ENCODE peak calls at places on chromosomes 5 and 9, in eight cellular contexts. W is lower lobe of right lung; K is RWPE1; S is right cardiac atrium; N is CD4-positive, CD25-positive, alpha-beta regulatory T cell; O is suprapubic skin; M is HL-60; B is neural progenitor cell. F is an unnamed sample.

GRCh38 chr9:32340401-32340800 is 44.0 kb upstream of the ACO1 start:
- DNase-seq in W (no peak), K (no peak), S (no peak), N (no peak), O (no peak), M (no peak), B (peak), F (no peak)

GRCh38 chr5:143170104-143170503 is 233.4 kb downstream of the NR3C1 start:
- DNase-seq in W (no peak), K (no peak), S (no peak), N (no peak), O (no peak), M (no peak), B (no peak), F (no peak)

GRCh38 chr5:54702470-54702869 is 184.9 kb downstream of the SNX18 start:
- DNase-seq in W (no peak), K (no peak), S (no peak), N (no peak), O (no peak), M (no peak), B (no peak), F (no peak)

GRCh38 chr5:146338774-146339714 is at the start of gene POU4F3:
- DNase-seq in W (no peak), K (no peak), S (no peak), N (no peak), O (no peak), M (no peak), B (peak), F (no peak)

GRCh38 chr5:103480246-103480645 is 82.3 kb downstream of the NUDT12 start:
- DNase-seq in W (no peak), K (no peak), S (no peak), N (no peak), O (no peak), M (no peak), B (no peak), F (no peak)

GRCh38 chr9:125151730-125152129 is 8.4 kb upstream of the SCAI start:
- DNase-seq in W (no peak), K (no peak), S (no peak), N (no peak), O (no peak), M (no peak), B (no peak), F (no peak)

GRCh38 chr9:117821943-117822342 is 117.7 kb downstream of the TLR4 start:
- DNase-seq in W (no peak), K (no peak), S (no peak), N (no peak), O (no peak), M (peak), B (no peak), F (no peak)

GRCh38 chr5:92378961-92379611 is 996.0 kb upstream of the ARRDC3 start:
- DNase-seq in W (no peak), K (no peak), S (no peak), N (no peak), O (no peak), M (no peak), B (peak), F (no peak)

GRCh38 chr9:2662496-2662895 is 40.9 kb downstream of the VLDLR start:
- DNase-seq in W (no peak), K (no peak), S (no peak), N (no peak), O (no peak), M (no peak), B (peak), F (no peak)

GRCh38 chr9:92716557-92716956 is 46.6 kb upstream of the IPPK start:
- DNase-seq in W (no peak), K (peak), S (peak), N (peak), O (peak), M (peak), B (peak), F (peak)

GRCh38 chr9:75866273-75866871 is 24.1 kb upstream of the PCSK5 start:
- DNase-seq in W (no peak), K (peak), S (no peak), N (peak), O (no peak), M (peak), B (peak), F (no peak)

GRCh38 chr9:98256632-98257218 is 1.3 kb upstream of the TBC1D2 start:
- DNase-seq in W (no peak), K (peak), S (no peak), N (peak), O (no peak), M (peak), B (peak), F (no peak)

GRCh38 chr5:128253224-128253623 is 169.7 kb downstream of the SLC12A2 start:
- DNase-seq in W (no peak), K (no peak), S (no peak), N (no peak), O (no peak), M (no peak), B (no peak), F (no peak)

GRCh38 chr5:40224421-40224820 is 455.3 kb upstream of the PTGER4 start:
- DNase-seq in W (no peak), K (no peak), S (no peak), N (no peak), O (no peak), M (no peak), B (no peak), F (no peak)

GRCh38 chr5:180343846-180344327 is 9.2 kb downstream of the GFPT2 start:
- DNase-seq in W (peak), K (peak), S (peak), N (no peak), O (no peak), M (peak), B (peak), F (no peak)
- H3K27ac ChIP-seq in W (no peak), K (no peak), S (no peak), N (no peak), O (peak), M (no peak), B (no peak), F (no peak)

GRCh38 chr5:169289520-169289919 is 11.4 kb downstream of the SLIT3 start:
- DNase-seq in W (no peak), K (no peak), S (no peak), N (no peak), O (no peak), M (no peak), B (peak), F (no peak)
- H3K27ac ChIP-seq in W (no peak), K (no peak), S (no peak), N (no peak), O (no peak), M (no peak), B (no peak), F (no peak)

DNA sequence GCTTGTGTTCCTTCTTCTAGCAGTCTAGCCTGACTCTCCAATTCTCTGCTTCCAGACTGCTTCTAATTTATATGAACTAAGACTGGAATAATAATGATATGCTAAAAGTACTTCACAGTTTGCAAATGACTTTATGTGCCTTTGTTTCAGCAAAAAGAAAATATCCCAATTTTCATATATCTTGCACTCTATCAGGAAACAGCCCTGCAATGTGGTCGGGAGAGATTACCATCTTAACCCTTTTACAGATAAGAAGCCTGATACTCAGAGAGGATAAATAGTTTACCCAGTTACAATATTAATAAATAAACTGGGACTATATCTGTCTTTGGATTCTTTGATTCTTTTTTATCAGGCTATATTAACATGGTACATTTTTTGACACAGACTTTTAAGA is 126.0 kb downstream of the CDC42SE2 start:
- DNase-seq in W (no peak), K (no peak), S (no peak), N (no peak), O (no peak), M (no peak), B (no peak), F (no peak)
- H3K27ac ChIP-seq in W (no peak), K (no peak), S (no peak), N (peak), O (no peak), M (no peak), B (no peak), F (no peak)

DNA sequence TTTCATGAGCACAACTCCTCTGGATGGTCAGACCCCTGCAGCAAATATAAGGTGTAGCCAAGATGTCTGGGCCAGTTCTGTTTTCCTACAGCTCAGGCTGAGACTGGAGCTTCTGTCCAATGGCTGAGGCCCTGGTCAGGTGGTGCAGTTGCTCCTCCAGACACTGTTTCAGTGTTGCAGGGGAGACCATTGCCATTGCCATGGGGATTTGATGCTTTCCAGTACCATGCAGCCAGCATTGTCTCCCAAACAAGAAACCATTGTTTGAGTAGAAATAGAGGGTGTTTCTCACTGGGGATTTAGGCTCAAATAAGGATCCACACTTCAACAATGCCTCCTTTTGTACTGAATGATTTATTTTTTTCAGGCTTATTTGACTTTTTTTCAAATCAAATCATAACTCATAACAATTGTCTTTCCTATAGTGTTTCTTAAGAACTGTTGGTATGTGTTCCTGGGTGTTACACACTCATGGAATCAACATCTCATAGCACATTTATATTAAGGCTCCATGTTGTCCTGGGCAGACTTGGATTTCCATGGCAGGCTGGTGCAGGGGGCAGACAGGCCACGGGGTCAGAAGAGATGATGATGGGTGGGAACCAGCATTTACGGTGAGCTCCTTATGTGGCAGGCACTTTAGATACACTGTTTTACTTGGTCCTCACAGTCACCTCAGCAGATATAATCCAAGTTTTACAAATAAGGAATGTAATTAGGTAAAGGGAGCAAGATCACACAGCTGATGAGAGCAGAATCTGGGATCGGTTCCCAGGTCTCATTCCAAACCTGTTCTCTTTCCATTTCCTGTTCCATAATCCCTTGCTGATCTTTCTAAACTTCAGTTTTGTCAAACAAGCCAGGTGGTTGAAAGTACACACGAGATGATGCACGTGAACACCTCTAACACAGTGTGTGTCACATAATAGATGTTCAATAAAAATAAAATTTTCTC is 95.9 kb upstream of the GNAQ start:
- DNase-seq in W (no peak), K (no peak), S (no peak), N (no peak), O (no peak), M (no peak), B (no peak), F (no peak)
- H3K27ac ChIP-seq in W (no peak), K (no peak), S (no peak), N (no peak), O (peak), M (no peak), B (no peak), F (no peak)

GRCh38 chr9:72855321-72855720 is 97.5 kb downstream of the ALDH1A1 start:
- DNase-seq in W (no peak), K (no peak), S (no peak), N (no peak), O (no peak), M (no peak), B (no peak), F (no peak)

GRCh38 chr9:72855890-72856523 is 96.8 kb downstream of the ALDH1A1 start:
- DNase-seq in W (no peak), K (no peak), S (no peak), N (no peak), O (no peak), M (no peak), B (peak), F (no peak)

GRCh38 chr9:72856985-72857631 is 95.7 kb downstream of the ALDH1A1 start:
- DNase-seq in W (no peak), K (peak), S (no peak), N (no peak), O (no peak), M (peak), B (peak), F (no peak)

GRCh38 chr9:72857632-72858011 is 95.2 kb downstream of the ALDH1A1 start:
- DNase-seq in W (no peak), K (no peak), S (no peak), N (no peak), O (no peak), M (no peak), B (no peak), F (no peak)

DNA sequence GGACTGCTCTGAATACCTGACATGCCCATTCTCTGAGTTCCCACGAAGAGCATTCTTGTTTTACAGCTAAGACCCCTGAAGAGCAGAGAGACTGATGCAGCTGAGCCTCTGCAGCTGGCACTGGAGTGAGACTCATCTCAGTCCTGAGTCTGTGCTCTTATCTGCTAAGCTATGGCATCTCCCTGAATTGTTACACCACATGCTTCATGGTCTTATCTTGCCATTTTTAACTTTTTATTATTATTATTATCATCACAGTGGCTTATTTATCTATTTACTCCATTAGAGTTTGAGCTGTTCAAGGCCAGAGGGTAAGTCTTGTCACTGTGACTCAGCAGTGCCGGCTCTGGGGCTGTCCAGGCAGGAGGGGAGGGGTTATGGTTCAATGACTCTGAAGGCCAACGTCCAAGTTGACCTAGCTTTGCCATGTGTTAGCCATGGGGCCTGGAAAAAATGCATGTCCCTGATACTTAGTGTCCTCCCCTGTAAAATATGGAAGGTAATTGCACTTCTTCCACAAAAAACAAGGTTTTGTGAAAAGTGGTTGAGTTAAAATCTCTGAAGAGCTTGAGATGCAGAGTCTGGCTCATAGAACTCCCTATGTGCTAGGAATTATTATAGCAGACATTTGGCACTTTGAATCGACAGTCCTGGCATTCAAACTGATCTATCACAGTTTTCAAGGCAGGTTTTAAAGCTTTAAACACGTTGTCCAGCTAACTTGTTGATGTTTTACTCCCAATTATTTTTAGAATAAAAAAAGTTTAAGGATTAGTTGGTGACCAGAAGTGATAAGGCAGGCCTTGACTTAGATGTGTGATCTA is 94.6 kb downstream of the ALDH1A1 start:
- DNase-seq in W (no peak), K (no peak), S (peak), N (no peak), O (no peak), M (no peak), B (peak), F (peak)
- H3K27ac ChIP-seq in W (no peak), K (no peak), S (peak), N (no peak), O (no peak), M (no peak), B (no peak), F (peak)

DNA sequence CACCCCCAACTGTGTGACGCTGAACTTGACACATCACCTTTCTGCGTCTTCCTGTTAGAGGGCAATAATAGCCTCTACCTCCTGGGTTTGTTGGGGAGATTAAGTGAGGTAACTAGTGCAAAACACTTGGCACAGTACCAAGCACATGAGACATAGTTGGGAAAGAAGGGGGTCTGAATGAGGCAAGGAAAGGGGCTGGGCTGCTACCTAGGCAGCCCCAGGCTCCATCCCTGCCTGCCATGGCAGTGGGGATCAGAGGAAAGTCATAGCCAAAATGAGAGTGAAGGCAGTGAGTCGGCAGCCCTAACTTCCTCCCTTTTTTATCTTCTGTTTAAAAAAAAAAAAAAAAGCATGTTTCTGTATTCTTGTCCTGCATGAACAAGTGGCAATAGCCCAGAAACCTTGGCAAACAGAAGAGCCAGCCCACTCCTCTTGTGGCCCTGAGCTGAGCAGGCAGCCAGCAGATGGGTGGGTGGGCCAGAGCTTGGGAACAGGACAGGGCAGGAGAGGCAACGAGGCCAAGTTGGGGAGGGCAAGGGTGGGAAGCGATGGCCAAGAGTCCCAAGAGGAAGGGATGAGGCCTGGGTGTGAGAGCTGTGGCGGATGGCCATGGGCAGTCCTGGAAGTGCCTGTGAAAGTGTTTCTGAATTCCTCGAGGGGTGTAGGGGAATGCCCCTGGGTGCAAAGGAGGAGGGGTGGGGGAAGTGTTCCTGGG is 11.4 kb downstream of the CAMK2A start:
- DNase-seq in W (no peak), K (no peak), S (no peak), N (no peak), O (no peak), M (no peak), B (no peak), F (no peak)
- H3K27ac ChIP-seq in W (no peak), K (peak), S (no peak), N (no peak), O (no peak), M (no peak), B (no peak), F (no peak)

GRCh38 chr9:89497181-89497963 is 541 bp downstream of the SEMA4D start:
- DNase-seq in W (peak), K (peak), S (no peak), N (peak), O (no peak), M (peak), B (peak), F (no peak)
- H3K27ac ChIP-seq in W (peak), K (no peak), S (no peak), N (peak), O (peak), M (peak), B (no peak), F (peak)

DNA sequence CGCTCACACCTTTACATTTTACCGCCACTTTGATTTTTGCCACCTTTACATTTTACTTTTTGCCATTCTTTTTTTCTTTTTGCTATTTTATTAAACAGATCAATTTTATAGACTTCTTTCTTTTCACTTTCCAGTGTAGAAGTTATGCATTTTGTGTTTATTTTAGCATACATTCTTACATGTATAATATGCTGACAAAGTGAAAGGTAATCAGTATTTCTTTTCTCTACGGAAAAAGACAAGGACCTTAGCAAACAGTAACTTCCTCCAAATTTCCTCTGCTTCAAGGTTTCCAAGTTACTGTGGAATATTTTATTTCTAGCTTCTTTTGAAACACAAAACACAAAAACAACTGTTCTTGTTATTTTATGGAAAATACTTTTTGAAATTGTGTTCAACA is 97.0 kb downstream of the CEMIP2 start:
- DNase-seq in W (no peak), K (no peak), S (no peak), N (no peak), O (no peak), M (no peak), B (no peak), F (no peak)
- H3K27ac ChIP-seq in W (no peak), K (no peak), S (no peak), N (no peak), O (no peak), M (no peak), B (no peak), F (no peak)

GRCh38 chr9:89991204-89991790 is 386.5 kb downstream of the GADD45G start:
- DNase-seq in W (no peak), K (no peak), S (no peak), N (no peak), O (no peak), M (no peak), B (no peak), F (peak)
- H3K27ac ChIP-seq in W (no peak), K (no peak), S (no peak), N (no peak), O (no peak), M (no peak), B (no peak), F (peak)

GRCh38 chr9:87601175-87601574 is 103.5 kb downstream of the DAPK1 start:
- DNase-seq in W (peak), K (no peak), S (peak), N (no peak), O (no peak), M (peak), B (peak), F (no peak)
- H3K27ac ChIP-seq in W (peak), K (peak), S (no peak), N (no peak), O (peak), M (peak), B (no peak), F (peak)

F was measured in right lobe of liver.